ENCODE peak calls at places on chromosomes 11 and 22, in four cellular contexts. B is neuronal stem cell, X is mesenchymal stem cell, K is H1. R is an unnamed sample.

GRCh38 chr11:111378773-111379499 is at the start of gene POU2AF1:
- DNase-seq in B (no peak), K (no peak), X (no peak), R (peak)

GRCh38 chr22:40329021-40329456 is 17.3 kb upstream of the ADSL start:
- DNase-seq in B (no peak), K (no peak), X (no peak), R (no peak)

GRCh38 chr11:120912504-120912903 is 111.4 kb upstream of the TBCEL start:
- DNase-seq in X (peak), B (no peak), K (no peak), R (peak)

GRCh38 chr22:50138036-50138435 is 32.5 kb upstream of the PANX2 start:
- DNase-seq in B (no peak), K (no peak), X (no peak), R (no peak)

GRCh38 chr22:39967103-39967829 is 7.1 kb downstream of the TMA7B start:
- DNase-seq in X (no peak), B (no peak), K (no peak), R (peak)

GRCh38 chr11:93849751-93850584 is 450 bp downstream of the VSTM5 start:
- DNase-seq in X (peak), K (no peak), B (peak), R (no peak)

GRCh38 chr11:66969584-66970205 is 5.4 kb upstream of the C11orf86 start:
- DNase-seq in B (no peak), X (peak), K (no peak), R (peak)

GRCh38 chr11:82927264-82927880 is 25.8 kb downstream of the DDIAS start:
- DNase-seq in X (peak), B (peak), K (no peak), R (peak)

GRCh38 chr11:68987211-68987610 is 6.4 kb upstream of the MRGPRD start:
- DNase-seq in X (no peak), K (no peak), B (no peak), R (no peak)

GRCh38 chr22:42745118-42745517 is 24.4 kb upstream of the A4GALT start:
- DNase-seq in K (no peak), X (peak), B (no peak), R (peak)

GRCh38 chr11:64007160-64007628 is 21.0 kb downstream of the OTUB1 start:
- DNase-seq in X (peak), K (no peak), B (no peak), R (no peak)

GRCh38 chr11:15707194-15707593 is 592.5 kb downstream of the INSC start:
- DNase-seq in K (no peak), B (no peak), X (no peak), R (no peak)

GRCh38 chr22:22752556-22753477 is 108.4 kb downstream of the GGTLC2 start:
- DNase-seq in X (peak), K (no peak), B (no peak), R (peak)

GRCh38 chr11:34570584-34570983 is 50.3 kb upstream of the EHF start:
- DNase-seq in X (no peak), B (no peak), K (no peak), R (peak)

GRCh38 chr11:73387594-73388021 is 11.4 kb downstream of the RELT start:
- DNase-seq in B (no peak), X (no peak), K (no peak), R (no peak)

GRCh38 chr11:115499891-115500290 is 4.3 kb downstream of the CADM1 start:
- DNase-seq in X (no peak), B (no peak), K (no peak), R (no peak)

GRCh38 chr22:38655532-38656255 is 498 bp downstream of the FAM227A start:
- DNase-seq in X (peak), K (peak), B (no peak), R (peak)

GRCh38 chr11:64007629-64008282 is 21.5 kb downstream of the OTUB1 start:
- DNase-seq in K (no peak), X (peak), B (no peak), R (no peak)

GRCh38 chr11:60130496-60130895 is 42.0 kb downstream of the MS4A2 start:
- DNase-seq in X (peak), B (peak), K (peak), R (no peak)

GRCh38 chr11:47247502-47247901 is 1.1 kb downstream of the ACP2 start:
- DNase-seq in X (no peak), K (no peak), B (no peak), R (no peak)

GRCh38 chr11:47249378-47249715 is 733 bp upstream of the ACP2 start:
- DNase-seq in K (no peak), B (no peak), X (no peak), R (no peak)

GRCh38 chr11:47248304-47248663 is 330 bp downstream of the ACP2 start:
- DNase-seq in X (peak), K (no peak), B (peak), R (peak)

GRCh38 chr11:47251751-47252150 is 3.1 kb upstream of the ACP2 start:
- DNase-seq in X (no peak), B (no peak), K (no peak), R (no peak)

DNA sequence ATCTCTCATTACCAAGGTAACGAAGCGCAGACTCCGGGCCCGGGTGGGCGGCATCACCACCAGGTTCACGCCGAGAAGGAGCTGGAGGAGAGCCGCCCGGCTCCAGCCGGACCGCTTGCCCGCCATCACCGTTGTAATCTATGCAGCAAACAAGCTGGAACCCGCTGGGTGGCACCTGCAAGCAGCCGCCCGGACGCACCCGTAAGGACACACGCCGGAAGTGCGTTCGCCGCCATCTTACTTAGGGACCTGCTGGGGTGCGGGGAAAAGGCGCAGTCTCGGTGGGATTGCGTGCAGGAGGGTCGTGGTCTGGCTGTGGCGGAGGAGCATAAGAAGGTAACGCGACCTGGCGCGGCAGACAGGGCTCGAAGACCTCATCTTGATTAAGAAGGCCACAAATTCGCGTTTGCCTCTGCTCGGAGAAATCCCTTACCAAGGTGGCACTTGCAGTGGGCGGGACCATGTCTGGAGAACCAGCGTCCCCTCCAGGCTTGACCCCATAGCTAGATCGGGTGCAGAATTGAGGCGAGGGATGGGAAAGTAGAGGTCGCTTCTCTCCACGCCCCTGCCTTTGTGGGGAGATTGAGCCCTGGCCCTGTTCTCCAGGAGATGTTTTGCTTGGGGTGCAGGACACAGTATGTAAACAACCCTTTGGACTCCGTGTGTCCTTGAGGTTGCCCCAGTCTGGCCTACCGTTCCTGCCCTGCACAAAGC is at the start of gene ACP2:
- DNase-seq in X (peak), B (peak), K (no peak), R (peak)
- H2BK120ac ChIP-seq in X (no peak), B (peak), K (peak), R (peak)

DNA sequence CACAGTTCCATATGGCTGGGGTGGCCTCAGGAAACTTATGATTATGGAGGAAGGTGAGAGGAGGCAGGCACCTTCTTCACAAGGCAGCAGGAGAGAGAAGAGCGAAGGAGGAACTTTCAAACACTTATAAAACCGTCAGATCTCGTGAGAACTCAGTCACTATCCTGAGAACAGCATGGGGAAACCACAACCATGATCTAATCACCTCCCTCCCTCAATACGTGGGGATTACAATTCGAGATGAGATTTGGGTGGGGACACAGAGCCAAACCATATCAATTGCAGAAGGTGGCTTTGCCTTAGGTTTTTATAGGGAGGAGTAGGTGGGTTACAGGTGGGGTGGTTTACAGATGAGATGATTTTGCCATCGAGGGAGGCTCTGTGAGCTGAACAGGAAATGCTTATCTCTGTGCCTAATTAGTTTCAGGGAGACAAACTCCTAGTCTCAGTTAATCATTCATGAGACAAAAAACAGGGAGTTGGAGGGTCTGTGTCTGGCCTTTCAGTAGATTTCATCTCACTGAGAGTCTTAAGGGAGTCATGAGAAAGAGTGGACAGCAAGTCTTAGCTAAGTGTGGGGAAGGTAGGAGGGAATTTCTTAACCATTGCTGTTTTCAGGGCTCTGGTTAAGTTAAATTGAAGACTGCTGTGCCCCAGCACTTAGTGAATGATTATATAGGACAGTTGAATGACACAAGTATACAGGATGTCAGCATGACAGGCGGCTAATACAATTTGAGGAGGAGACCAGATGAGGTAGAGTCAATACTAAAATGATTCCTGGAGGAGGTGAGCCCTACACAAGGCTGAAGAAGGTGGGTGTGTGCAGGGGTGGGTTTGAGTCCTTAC is 47.7 kb downstream of the CWC15 start:
- DNase-seq in B (no peak), K (no peak), X (peak), R (no peak)
- H2BK120ac ChIP-seq in B (no peak), K (no peak), X (peak), R (peak)

GRCh38 chr22:17969732-17970131 is 54.6 kb downstream of the MICAL3 start:
- DNase-seq in K (no peak), X (peak), B (no peak), R (peak)
- H2BK120ac ChIP-seq in K (no peak), X (peak), B (no peak), R (peak)

GRCh38 chr11:16739326-16739875 is 954 bp downstream of the C11orf58 start:
- DNase-seq in X (peak), K (no peak), B (no peak), R (peak)

GRCh38 chr11:16737860-16738197 is 618 bp upstream of the C11orf58 start:
- DNase-seq in K (no peak), X (no peak), B (peak), R (peak)

GRCh38 chr11:16738949-16739262 is 459 bp downstream of the C11orf58 start:
- DNase-seq in K (no peak), X (no peak), B (no peak), R (no peak)

GRCh38 chr11:16741473-16741872 is 3.0 kb downstream of the C11orf58 start:
- DNase-seq in X (no peak), K (no peak), B (no peak), R (no peak)

DNA sequence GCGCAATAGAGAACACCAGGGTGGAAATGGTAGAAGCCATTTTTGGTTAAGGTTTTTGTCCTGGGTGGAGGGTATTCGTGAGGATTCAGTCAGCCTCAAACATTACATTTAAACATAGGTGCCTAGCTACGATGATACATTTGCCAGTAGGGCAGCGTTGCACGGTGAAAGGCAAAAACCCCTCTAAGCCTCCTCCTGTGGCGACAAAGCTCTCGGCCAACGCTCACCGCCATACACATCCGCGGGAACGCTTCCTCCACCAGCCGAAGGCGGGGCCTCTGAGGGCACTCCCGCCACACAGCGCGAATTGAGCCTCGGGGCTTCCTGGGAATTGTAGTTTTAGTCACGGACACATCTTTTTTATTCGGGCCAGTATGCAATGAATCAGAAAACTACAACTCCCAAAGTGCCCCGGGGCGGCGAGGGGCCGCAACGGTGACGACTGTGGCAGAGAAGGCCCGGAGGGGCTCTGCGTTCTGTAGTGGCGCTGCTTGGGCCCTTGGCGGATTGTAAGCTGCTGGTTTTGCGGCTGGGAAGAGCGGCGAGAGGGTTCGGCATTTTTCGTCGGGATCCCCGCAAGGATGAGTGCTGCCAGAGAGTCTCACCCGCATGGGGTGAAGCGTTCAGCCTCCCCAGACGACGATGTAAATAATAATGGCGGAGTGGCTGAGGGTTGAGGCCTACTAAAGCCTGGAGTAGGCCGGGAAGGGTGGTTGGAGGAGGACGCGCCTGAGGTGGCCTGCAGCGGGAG is at the start of gene C11orf58:
- DNase-seq in K (peak), X (peak), B (peak), R (peak)
- H2BK120ac ChIP-seq in K (no peak), X (peak), B (no peak), R (peak)

GRCh38 chr11:123450593-123450992 is 20.5 kb downstream of the GRAMD1B start:
- DNase-seq in K (no peak), X (no peak), B (no peak), R (peak)

GRCh38 chr11:123449436-123449835 is 19.4 kb downstream of the GRAMD1B start:
- DNase-seq in B (no peak), X (no peak), K (no peak), R (no peak)

GRCh38 chr11:123451183-123451907 is 21.3 kb downstream of the GRAMD1B start:
- DNase-seq in B (no peak), K (no peak), X (no peak), R (no peak)

GRCh38 chr11:123452799-123453198 is 22.7 kb downstream of the GRAMD1B start:
- DNase-seq in K (no peak), X (no peak), B (no peak), R (no peak)

DNA sequence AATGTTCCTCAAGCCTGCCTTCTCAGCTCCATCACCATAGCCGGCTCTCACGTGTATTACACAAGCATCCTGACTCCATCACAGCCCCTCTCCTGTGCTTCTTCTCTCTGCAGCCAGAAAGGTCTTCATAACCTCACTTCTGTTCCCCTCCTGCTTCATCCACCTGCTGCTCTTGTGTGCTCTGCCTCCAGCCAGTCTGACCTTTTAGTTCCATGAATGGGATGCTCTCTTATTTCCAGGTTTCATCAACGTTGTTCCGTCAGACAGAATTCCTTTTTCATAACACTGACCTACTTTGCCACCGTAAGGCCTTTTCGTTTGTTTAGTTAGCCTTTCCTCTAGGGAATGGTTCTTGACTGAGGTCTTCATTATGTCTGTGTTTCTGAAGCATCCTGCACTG is 18.7 kb downstream of the GRAMD1B start:
- DNase-seq in B (no peak), X (no peak), K (no peak), R (no peak)
- H2BK120ac ChIP-seq in B (no peak), X (no peak), K (no peak), R (no peak)

DNA sequence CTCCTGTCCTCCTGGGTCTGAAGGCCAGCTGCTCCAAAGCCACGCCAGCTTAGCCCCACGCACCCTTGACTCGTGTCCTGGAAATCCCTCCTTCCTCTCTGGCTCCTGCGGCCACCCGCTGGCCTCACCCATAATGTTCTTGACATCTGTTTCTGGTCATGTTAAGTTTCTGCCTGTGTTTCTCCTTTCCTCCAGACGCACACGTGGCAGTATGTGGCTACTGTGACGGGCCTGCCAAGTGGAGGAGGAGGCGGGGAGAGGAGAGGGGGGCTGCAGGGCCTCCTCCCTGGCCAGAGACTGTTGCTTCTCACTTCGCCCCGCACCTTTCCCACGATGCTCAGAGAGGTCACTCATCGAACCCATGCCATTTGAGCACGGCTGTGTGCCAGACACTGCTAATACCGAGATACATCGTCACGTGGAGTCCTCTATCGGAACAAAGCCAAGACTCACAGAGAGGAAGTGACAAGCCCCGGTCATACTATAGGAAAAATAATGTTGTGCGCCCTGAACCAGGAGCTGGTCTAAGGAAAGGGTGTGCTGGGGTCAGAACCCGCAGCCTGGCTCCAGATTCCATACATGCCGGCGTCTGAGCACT is 11.5 kb downstream of the C1QTNF6 start:
- DNase-seq in B (no peak), K (no peak), X (peak), R (peak)
- H2BK120ac ChIP-seq in B (no peak), K (no peak), X (no peak), R (peak)

R was measured in IMR-90.